ENCODE peak calls at places on chromosomes 13 and 19, in four cellular contexts. N is HepG2, S is H1, P is GM12878. K is an unnamed sample.

GRCh38 chr19:18440421-18440877 is 2.5 kb upstream of the ISYNA1 start:
- DNase-seq in N (peak), S (no peak), P (no peak), K (no peak)

GRCh38 chr19:30066781-30067759 is 125.0 kb downstream of the URI1 start:
- DNase-seq in N (no peak), S (no peak), P (no peak), K (no peak)

GRCh38 chr13:19183676-19184075 is 2.1 kb upstream of the TUBA3C start:
- DNase-seq in N (no peak), S (no peak), P (no peak), K (no peak)

GRCh38 chr19:28940751-28941500 is 272.0 kb downstream of the UQCRFS1 start:
- DNase-seq in N (no peak), S (no peak), P (no peak), K (no peak)

GRCh38 chr13:97505022-97505421 is 71.1 kb downstream of the RAP2A start:
- DNase-seq in N (no peak), S (no peak), P (no peak), K (no peak)

GRCh38 chr13:39321578-39321977 is 281.4 kb downstream of the LHFPL6 start:
- DNase-seq in N (no peak), S (no peak), P (no peak), K (no peak)

GRCh38 chr19:2550431-2551171 is 74.7 kb downstream of the GADD45B start:
- DNase-seq in N (no peak), S (no peak), P (no peak), K (no peak)

GRCh38 chr13:50448535-50448981 is 394.9 kb downstream of the DLEU7 start:
- DNase-seq in N (no peak), S (no peak), P (no peak), K (no peak)

GRCh38 chr13:37747071-37747612 is 122.4 kb downstream of the TRPC4 start:
- DNase-seq in N (no peak), S (no peak), P (no peak), K (no peak)

GRCh38 chr19:489418-490196 is 6.7 kb upstream of the MADCAM1 start:
- DNase-seq in N (peak), S (no peak), P (no peak), K (no peak)

GRCh38 chr19:13633109-13633508 is 126.8 kb upstream of the CACNA1A start:
- DNase-seq in N (peak), S (no peak), P (no peak), K (no peak)
- TF ChIP-seq YY1 in N (no peak), S (no peak), P (no peak), K (no peak)

GRCh38 chr19:45488708-45489107 is 8.1 kb downstream of the RTN2 start:
- DNase-seq in N (no peak), S (no peak), P (no peak), K (no peak)

GRCh38 chr19:45483033-45483432 is 13.8 kb downstream of the RTN2 start:
- DNase-seq in N (no peak), S (no peak), P (no peak), K (no peak)

GRCh38 chr19:45484273-45484945 is 12.4 kb downstream of the RTN2 start:
- DNase-seq in N (peak), S (no peak), P (no peak), K (no peak)

GRCh38 chr19:45489216-45489855 is 7.5 kb downstream of the RTN2 start:
- DNase-seq in N (no peak), S (no peak), P (no peak), K (no peak)

GRCh38 chr19:45485301-45486077 is 11.4 kb downstream of the RTN2 start:
- DNase-seq in N (peak), S (no peak), P (peak), K (no peak)
- TF ChIP-seq SUZ12 in N (peak), S (no peak), P (peak), K (no peak)

GRCh38 chr13:109723046-109723445 is 63.3 kb downstream of the IRS2 start:
- DNase-seq in N (no peak), S (no peak), P (no peak), K (no peak)

GRCh38 chr13:109719962-109720646 is 66.3 kb downstream of the IRS2 start:
- DNase-seq in N (no peak), S (no peak), P (no peak), K (no peak)

GRCh38 chr13:109722068-109722467 is 64.3 kb downstream of the IRS2 start:
- DNase-seq in N (no peak), S (no peak), P (no peak), K (no peak)

GRCh38 chr13:109718726-109719125 is 67.7 kb downstream of the IRS2 start:
- DNase-seq in N (no peak), S (no peak), P (no peak), K (no peak)

GRCh38 chr13:109720758-109721184 is 65.6 kb downstream of the IRS2 start:
- DNase-seq in N (peak), S (no peak), P (no peak), K (no peak)
- TF ChIP-seq YY1 in N (no peak), S (no peak), P (no peak), K (no peak)

GRCh38 chr13:114203536-114203935 is 24.5 kb downstream of the CFAP97D2 start:
- DNase-seq in N (no peak), S (no peak), P (no peak), K (no peak)

GRCh38 chr13:114198556-114198955 is 19.5 kb downstream of the CFAP97D2 start:
- DNase-seq in N (no peak), S (no peak), P (no peak), K (no peak)

GRCh38 chr13:114199961-114200672 is 21.1 kb downstream of the CFAP97D2 start:
- DNase-seq in N (no peak), S (no peak), P (no peak), K (no peak)

GRCh38 chr13:114202581-114202980 is 23.5 kb downstream of the CFAP97D2 start:
- DNase-seq in N (no peak), S (no peak), P (no peak), K (no peak)

GRCh38 chr13:114200673-114201005 is 21.6 kb downstream of the CFAP97D2 start:
- DNase-seq in N (no peak), S (no peak), P (no peak), K (no peak)
- TF ChIP-seq SUZ12 in N (no peak), S (no peak), P (no peak), K (no peak)

GRCh38 chr13:91346848-91347211 is 657 bp upstream of the MIR17HG start:
- DNase-seq in N (no peak), S (no peak), P (peak), K (no peak)
- TF ChIP-seq YY1 in N (no peak), S (no peak), P (no peak), K (no peak)

DNA sequence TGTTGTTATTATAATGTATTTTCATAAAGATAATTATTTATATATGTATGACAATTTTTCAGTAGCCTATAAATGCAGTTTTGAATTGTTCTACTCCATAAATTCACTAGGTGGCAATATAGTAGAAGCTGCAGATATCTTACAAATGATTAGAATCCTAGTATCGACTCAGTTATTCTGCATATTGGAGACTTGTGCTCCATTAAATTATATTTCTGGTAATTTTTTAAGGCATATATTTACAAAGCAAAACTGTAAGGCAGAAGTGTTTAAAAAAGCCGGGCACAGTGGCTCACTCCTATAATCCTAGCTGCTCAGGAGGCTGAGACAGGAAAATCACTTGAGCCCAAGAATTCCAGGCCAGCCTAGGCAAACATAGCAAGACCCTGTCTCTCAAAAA is 58.7 kb downstream of the DPY19L3 start:
- DNase-seq in N (no peak), S (no peak), P (no peak), K (no peak)
- TF ChIP-seq SUZ12 in N (no peak), S (no peak), P (no peak), K (no peak)

K was measured in NT2/D1.